ENCODE peak calls at places on chromosomes 4 and X, in seven cellular contexts. W is CD8-positive, alpha-beta memory T cell; X is brain microvascular endothelial cell; U is lower lobe of right lung; F is PC-3; A is tibial artery; D is neuronal stem cell. T is an unnamed sample.

GRCh38 chrX:23610491-23610890 is 56.8 kb upstream of the PRDX4 start:
- DNase-seq in D (no peak), A (no peak), W (no peak), U (no peak), F (peak; percentile 2), X (no peak), T (no peak)

GRCh38 chr4:74623041-74623440 is 171.3 kb downstream of the BTC start:
- DNase-seq in U (no peak), W (no peak), F (peak; percentile 77), D (peak; percentile 8), A (no peak), X (peak; percentile 64), T (peak; percentile 14)

GRCh38 chr4:100190643-100191600 is 654 bp upstream of the DDIT4L start:
- DNase-seq in U (no peak), F (no peak), D (peak; percentile 36), X (no peak), A (no peak), W (no peak), T (peak; percentile 33)

GRCh38 chr4:108433832-108434231 is 186.5 kb upstream of the RPL34 start:
- DNase-seq in D (no peak), X (peak; percentile 42), W (no peak), A (no peak), U (no peak), F (peak; percentile 34), T (no peak)

GRCh38 chrX:97372006-97372766 is 488.5 kb downstream of the RPA4 start:
- DNase-seq in W (no peak), U (no peak), X (no peak), F (no peak), D (no peak), A (no peak), T (no peak)

GRCh38 chr4:160877087-160877790 is 1286.6 kb downstream of the FSTL5 start:
- DNase-seq in D (no peak), X (peak; percentile 8), W (no peak), A (no peak), U (no peak), F (peak; percentile 7), T (peak; percentile 2)

GRCh38 chr4:89251396-89251795 is 56.2 kb downstream of the GPRIN3 start:
- DNase-seq in D (no peak), X (no peak), F (no peak), U (no peak), W (no peak), A (no peak), T (no peak)

GRCh38 chr4:62225972-62226371 is 1025.8 kb downstream of the ADGRL3 start:
- DNase-seq in D (no peak), W (no peak), A (no peak), F (peak; percentile 23), X (no peak), U (no peak), T (no peak)

GRCh38 chrX:107748490-107748889 is 27.1 kb downstream of the TSC22D3 start:
- DNase-seq in D (no peak), U (no peak), A (no peak), X (no peak), W (no peak), F (no peak), T (no peak)

GRCh38 chr4:153345011-153345981 is 808 bp downstream of the MND1 start:
- DNase-seq in W (peak; percentile 12), F (peak; percentile 50), A (peak; percentile 23), D (peak; percentile 70), U (peak; percentile 53), X (peak; percentile 38), T (no peak)

GRCh38 chr4:153347117-153347516 is 2.6 kb downstream of the MND1 start:
- DNase-seq in A (no peak), F (no peak), W (no peak), U (no peak), X (no peak), D (no peak), T (no peak)

GRCh38 chr4:153348006-153348405 is 3.5 kb downstream of the MND1 start:
- DNase-seq in U (no peak), D (no peak), X (no peak), F (peak; percentile 29), W (no peak), A (no peak), T (no peak)

GRCh38 chr4:153346031-153346430 is 1.5 kb downstream of the MND1 start:
- DNase-seq in X (no peak), W (no peak), A (no peak), U (no peak), F (no peak), D (no peak), T (no peak)

GRCh38 chr4:153346563-153346962 is 2.1 kb downstream of the MND1 start:
- DNase-seq in A (no peak), D (peak; percentile 6), F (no peak), W (no peak), U (no peak), X (no peak), T (peak; percentile 35)
- H3K4me3 ChIP-seq in A (no peak overlapping the region), D (no peak overlapping the region), F (peak overlapping the region; percentile 87), W (no peak overlapping the region), U (no peak overlapping the region), X (no peak overlapping the region), T (no peak overlapping the region)

DNA sequence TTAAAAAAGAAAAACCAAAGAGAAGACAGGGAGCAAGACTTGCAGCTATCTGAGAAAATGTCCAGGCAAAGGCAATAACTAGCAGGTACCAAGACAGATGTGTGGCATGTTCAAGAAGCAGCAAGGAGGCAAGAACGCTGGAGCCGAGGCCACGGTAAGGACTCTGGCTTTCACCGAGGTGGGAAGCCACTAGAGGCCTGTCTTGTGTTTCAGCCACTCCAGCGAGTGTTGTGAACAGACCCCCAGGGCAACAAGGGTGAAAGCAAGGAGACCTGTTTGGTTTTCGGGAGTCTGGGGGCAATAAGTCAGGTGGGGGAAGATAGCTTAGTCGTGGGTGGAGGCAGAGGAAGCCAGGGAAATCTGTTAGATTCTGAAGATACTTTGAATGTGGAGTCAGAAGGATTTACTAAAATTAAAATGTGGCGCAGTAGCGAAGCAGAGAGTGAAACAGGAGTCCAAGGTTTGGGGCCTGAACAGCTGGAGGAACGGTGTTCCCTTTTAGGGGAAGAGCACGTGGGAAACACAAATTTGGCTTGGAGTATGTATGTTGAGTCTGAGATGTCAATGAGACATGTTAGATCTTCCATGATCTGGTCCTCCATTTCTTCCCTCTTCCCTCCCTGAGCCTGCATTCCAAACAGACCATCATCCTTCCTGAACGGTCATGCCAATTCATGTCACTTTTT is 3.1 kb downstream of the WDR1 start:
- DNase-seq in A (no peak), U (no peak), X (no peak), D (no peak), F (no peak), W (no peak), T (no peak)
- H3K36me3 ChIP-seq in A (peaks cover 69% of the 10 kb centered on the region), U (peaks cover 67% of the 10 kb centered on the region), X (peaks cover 77% of the 10 kb centered on the region), D (peaks cover 51% of the 10 kb centered on the region), F (peaks cover 33% of the 10 kb centered on the region), W (peaks cover 59% of the 10 kb centered on the region), T (peaks cover 33% of the 10 kb centered on the region)

GRCh38 chr4:41156574-41156973 is 57.8 kb downstream of the APBB2 start:
- DNase-seq in W (no peak), D (no peak), F (peak; percentile 52), A (no peak), X (peak; percentile 96), U (no peak), T (no peak)

GRCh38 chr4:41157009-41157408 is 57.3 kb downstream of the APBB2 start:
- DNase-seq in X (no peak), F (no peak), U (no peak), A (no peak), W (no peak), D (no peak), T (no peak)

GRCh38 chr4:41154001-41154813 is 60.1 kb downstream of the APBB2 start:
- DNase-seq in D (no peak), W (no peak), U (no peak), X (no peak), F (no peak), A (no peak), T (no peak)

GRCh38 chr4:41154814-41155177 is 59.5 kb downstream of the APBB2 start:
- DNase-seq in A (no peak), W (no peak), U (no peak), F (no peak), D (no peak), X (no peak), T (no peak)

GRCh38 chr4:41155194-41155830 is 59.0 kb downstream of the APBB2 start:
- DNase-seq in X (peak; percentile 89), W (no peak), D (no peak), U (no peak), F (no peak), A (no peak), T (no peak)
- H3K4me3 ChIP-seq in X (no peak overlapping the region), W (no peak overlapping the region), D (no peak overlapping the region), U (no peak overlapping the region), F (no peak overlapping the region), A (peak overlapping the region; percentile 3), T (no peak overlapping the region)

GRCh38 chr4:78683352-78683751 is 92.8 kb upstream of the BMP2K start:
- DNase-seq in U (no peak), A (no peak), X (no peak), D (no peak), W (no peak), F (no peak), T (no peak)

GRCh38 chr4:78688385-78688784 is 87.8 kb upstream of the BMP2K start:
- DNase-seq in A (no peak), U (no peak), X (no peak), D (no peak), F (peak; percentile 13), W (no peak), T (no peak)

GRCh38 chr4:78682090-78682489 is 94.1 kb upstream of the BMP2K start:
- DNase-seq in U (no peak), X (no peak), D (no peak), W (no peak), A (no peak), F (no peak), T (no peak)

GRCh38 chr4:78687818-78688217 is 88.3 kb upstream of the BMP2K start:
- DNase-seq in D (no peak), X (no peak), F (no peak), A (no peak), W (no peak), U (no peak), T (no peak)

DNA sequence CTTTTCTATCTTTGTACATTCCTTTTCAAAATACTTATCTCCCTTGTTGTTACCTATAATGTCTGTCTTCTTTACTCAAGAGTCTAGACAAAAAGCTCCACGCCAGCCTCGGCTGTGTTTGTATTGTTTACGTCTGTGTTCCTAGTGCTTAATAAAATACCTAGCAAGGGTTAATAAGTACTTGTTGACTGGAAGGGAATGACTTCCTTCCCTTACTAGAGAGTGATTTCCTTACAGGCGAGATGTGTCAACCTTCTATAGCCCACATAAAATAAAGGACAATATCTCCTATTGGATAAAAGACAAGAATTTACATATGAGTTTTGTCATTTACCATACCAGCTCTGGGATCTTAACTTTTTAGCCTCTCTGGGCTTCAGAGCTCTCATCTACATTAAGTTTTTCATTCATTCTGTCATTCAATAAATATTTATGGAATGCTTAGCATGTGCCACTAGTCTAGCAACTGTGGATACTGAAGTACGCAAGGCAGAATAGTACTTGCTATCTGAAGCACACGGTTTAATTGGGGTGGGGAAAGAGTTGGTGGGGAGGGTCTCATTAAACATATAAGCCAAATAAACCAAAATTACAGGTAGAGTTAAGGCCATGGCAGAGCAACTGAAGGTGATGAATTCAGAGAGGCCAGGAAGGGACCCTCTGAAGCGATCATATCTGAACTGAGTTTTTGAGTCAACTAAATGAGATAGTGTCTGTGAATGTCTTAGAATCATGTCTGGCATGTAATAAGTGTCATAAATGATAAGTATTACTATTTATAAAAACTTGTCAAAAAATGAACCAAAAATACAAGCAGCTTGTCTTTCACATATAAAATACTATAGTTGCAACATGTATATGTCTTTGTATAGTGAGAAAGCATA is 91.7 kb upstream of the BMP2K start:
- DNase-seq in A (no peak), X (peak; percentile 51), F (peak; percentile 10), U (no peak), D (no peak), W (no peak), T (no peak)
- H3K36me3 ChIP-seq in A (no peaks in the 10 kb centered on the region), X (no peaks in the 10 kb centered on the region), F (no peaks in the 10 kb centered on the region), U (no peaks in the 10 kb centered on the region), D (no peaks in the 10 kb centered on the region), W (no peaks in the 10 kb centered on the region), T (no peaks in the 10 kb centered on the region)